ENCODE peak calls at places on chromosomes 6 and 20, in four cellular contexts. X, W, O and R are unnamed samples.

GRCh38 chr6:142544199-142544838 is 242.5 kb downstream of the ADGRG6 start:
- ATAC-seq in X (no peak), W (no peak), O (no peak), R (no peak)

GRCh38 chr6:125222531-125223455 is 69.2 kb downstream of the TPD52L1 start:
- ATAC-seq in X (no peak), W (no peak), O (peak; percentile 36), R (no peak)

GRCh38 chr6:14305131-14305530 is 187.6 kb downstream of the CD83 start:
- ATAC-seq in X (no peak), W (no peak), O (no peak), R (peak; percentile 96)

GRCh38 chr20:59455392-59456341 is 148.7 kb upstream of the PHACTR3 start:
- ATAC-seq in X (peak; percentile 80), W (no peak), O (peak; percentile 75), R (peak; percentile 58)

GRCh38 chr6:158021376-158021775 is 39.7 kb downstream of the SYNJ2 start:
- ATAC-seq in X (no peak), W (no peak), O (no peak), R (no peak)

GRCh38 chr20:47509104-47509661 is 7.5 kb downstream of the NCOA3 start:
- ATAC-seq in X (no peak), W (no peak), O (no peak), R (no peak)

GRCh38 chr6:116536216-116536621 is 9.3 kb downstream of the TRAPPC3L start:
- ATAC-seq in X (peak; percentile 77), W (peak; percentile 48), O (peak; percentile 16), R (peak; percentile 65)

GRCh38 chr6:123655520-123656306 is 19.0 kb upstream of the TRDN start:
- ATAC-seq in X (peak; percentile 68), W (no peak), O (no peak), R (no peak)

GRCh38 chr6:108118359-108118724 is 43.8 kb upstream of the OSTM1 start:
- ATAC-seq in X (no peak), W (peak; percentile 19), O (no peak), R (no peak)

GRCh38 chr6:2942916-2943563 is 28.3 kb downstream of the SERPINB6 start:
- ATAC-seq in X (peak; percentile 47), W (peak; percentile 41), O (no peak), R (no peak)

GRCh38 chr6:132198040-132198439 is 203.2 kb downstream of the MOXD1 start:
- ATAC-seq in X (no peak), W (no peak), O (no peak), R (no peak)

GRCh38 chr20:50472693-50473610 is 37.2 kb upstream of the PTPN1 start:
- ATAC-seq in X (peak; percentile 34), W (peak; percentile 43), O (no peak), R (no peak)

GRCh38 chr6:33316603-33317417 is 734 bp downstream of the ZBTB22 start:
- ATAC-seq in X (no peak), W (no peak), O (no peak), R (no peak)

GRCh38 chr6:85385636-85386315 is 64.1 kb upstream of the NT5E start:
- ATAC-seq in X (no peak), W (no peak), O (no peak), R (no peak)

GRCh38 chr20:4956200-4956810 is 45.0 kb downstream of the SLC23A2 start:
- ATAC-seq in X (no peak), W (peak; percentile 70), O (peak; percentile 39), R (peak; percentile 60)

GRCh38 chr6:6712979-6713514 is 124.5 kb downstream of the LY86 start:
- ATAC-seq in X (peak; percentile 40), W (peak; percentile 51), O (peak; percentile 22), R (peak; percentile 50)

GRCh38 chr20:62740286-62741141 is 31.9 kb downstream of the NTSR1 start:
- ATAC-seq in X (peak; percentile 49), W (peak; percentile 78), O (peak; percentile 12), R (peak; percentile 77)

GRCh38 chr6:168916576-168917207 is 337.0 kb downstream of the THBS2 start:
- ATAC-seq in X (peak; percentile 41), W (no peak), O (peak; percentile 48), R (no peak)

GRCh38 chr6:110389689-110390382 is 25.5 kb downstream of the DDO start:
- ATAC-seq in X (peak; percentile 28), W (no peak), O (peak; percentile 15), R (no peak)

GRCh38 chr6:2514965-2515543 is 235.7 kb downstream of the MYLK4 start:
- ATAC-seq in X (peak; percentile 60), W (no peak), O (peak; percentile 92), R (no peak)

GRCh38 chr20:63942250-63943006 is 13.8 kb downstream of the UCKL1 start:
- ATAC-seq in X (no peak), W (no peak), O (no peak), R (peak; percentile 20)

GRCh38 chr6:30964075-30964474 is 19.4 kb upstream of the MUC21 start:
- ATAC-seq in X (no peak), W (no peak), O (no peak), R (peak; percentile 22)